ENCODE peak calls at places on chromosome 5, in eight cellular contexts. F is colonic mucosa, S is Peyer's patch, A is HepG2, Q is stomach, Z is PC-3, C is SK-N-SH, K is heart right ventricle. H is an unnamed sample. For H3K4me1 and H3K36me3, the result is how much of the 10 kb centered on the place peaks cover.

GRCh38 chr5:158287643-158288228 is 428.8 kb upstream of the CLINT1 start:
- DNase-seq in F (peak), S (no peak), A (no peak), Q (no peak), Z (peak), C (no peak), K (no peak), H (no peak)

GRCh38 chr5:132941331-132941730 is 22.1 kb downstream of the AFF4 start:
- DNase-seq in F (no peak), S (no peak), A (no peak), Q (no peak), Z (no peak), C (no peak), K (no peak), H (no peak)

GRCh38 chr5:81638471-81638870 is 112.4 kb downstream of the SSBP2 start:
- DNase-seq in F (no peak), S (no peak), A (no peak), Q (no peak), Z (no peak), C (no peak), K (no peak), H (no peak)

GRCh38 chr5:125756456-125756855 is 666.8 kb upstream of the GRAMD2B start:
- DNase-seq in F (no peak), S (no peak), A (no peak), Q (no peak), Z (no peak), C (no peak), K (no peak), H (no peak)

GRCh38 chr5:2112128-2112808 is 229.5 kb upstream of the IRX4 start:
- DNase-seq in F (no peak), S (no peak), A (no peak), Q (no peak), Z (no peak), C (no peak), K (no peak), H (no peak)

GRCh38 chr5:14945021-14945420 is 73.4 kb upstream of the ANKH start:
- DNase-seq in F (no peak), S (no peak), A (no peak), Q (no peak), Z (peak), C (no peak), K (no peak), H (no peak)

GRCh38 chr5:120615967-120616645 is 152.0 kb downstream of the PRR16 start:
- DNase-seq in F (no peak), S (no peak), A (no peak), Q (no peak), Z (peak), C (no peak), K (no peak), H (no peak)

GRCh38 chr5:113447651-113448050 is 12.9 kb upstream of the TSSK1B start:
- DNase-seq in F (no peak), S (no peak), A (peak), Q (no peak), Z (peak), C (peak), K (no peak), H (no peak)

GRCh38 chr5:55063899-55064298 is 38.5 kb upstream of the GZMA start:
- DNase-seq in F (no peak), S (no peak), A (no peak), Q (no peak), Z (no peak), C (no peak), K (no peak), H (no peak)

GRCh38 chr5:34735436-34736426 is 79.6 kb downstream of the RAI14 start:
- DNase-seq in F (no peak), S (no peak), A (no peak), Q (no peak), Z (no peak), C (no peak), K (no peak), H (no peak)

GRCh38 chr5:130666462-130666861 is 498.6 kb downstream of the HINT1 start:
- DNase-seq in F (no peak), S (no peak), A (no peak), Q (no peak), Z (no peak), C (no peak), K (no peak), H (no peak)

GRCh38 chr5:88660326-88660946 is 222.5 kb downstream of the MEF2C start:
- DNase-seq in F (no peak), S (no peak), A (no peak), Q (no peak), Z (peak), C (no peak), K (no peak), H (no peak)

GRCh38 chr5:6108540-6108848 is 269.9 kb downstream of the MED10 start:
- DNase-seq in F (no peak), S (no peak), A (no peak), Q (no peak), Z (no peak), C (no peak), K (no peak), H (no peak)

GRCh38 chr5:95384485-95385213 is 6.5 kb upstream of the FAM81B start:
- DNase-seq in F (no peak), S (no peak), A (no peak), Q (no peak), Z (peak), C (no peak), K (no peak), H (no peak)

GRCh38 chr5:179161901-179162300 is 101.7 kb downstream of the ZNF354C start:
- DNase-seq in F (no peak), S (no peak), A (no peak), Q (no peak), Z (no peak), C (no peak), K (no peak), H (no peak)

GRCh38 chr5:2780421-2781171 is 29.1 kb upstream of the IRX2 start:
- DNase-seq in F (no peak), S (no peak), A (no peak), Q (peak), Z (peak), C (no peak), K (no peak), H (no peak)

GRCh38 chr5:15574806-15575205 is 74.8 kb downstream of the FBXL7 start:
- DNase-seq in F (no peak), S (no peak), A (no peak), Q (no peak), Z (no peak), C (no peak), K (no peak), H (no peak)

GRCh38 chr5:42581845-42582244 is 158.6 kb downstream of the GHR start:
- DNase-seq in F (no peak), S (no peak), A (no peak), Q (no peak), Z (no peak), C (no peak), K (no peak), H (no peak)

GRCh38 chr5:78750281-78750680 is 101.7 kb upstream of the LHFPL2 start:
- DNase-seq in F (no peak), S (no peak), A (no peak), Q (no peak), Z (no peak), C (peak), K (no peak), H (no peak)

GRCh38 chr5:153660919-153661318 is 170.4 kb downstream of the GRIA1 start:
- DNase-seq in F (no peak), S (no peak), A (no peak), Q (no peak), Z (no peak), C (no peak), K (no peak), H (no peak)

GRCh38 chr5:156474251-156474650 is 147.3 kb downstream of the SGCD start:
- DNase-seq in F (peak), S (no peak), A (no peak), Q (no peak), Z (no peak), C (no peak), K (peak), H (no peak)

GRCh38 chr5:150256416-150257064 is 33.0 kb downstream of the CAMK2A start:
- DNase-seq in F (no peak), S (no peak), A (peak), Q (no peak), Z (no peak), C (peak), K (no peak), H (no peak)
- H3K4me1 ChIP-seq in F (under half), S (under half), A (half or more), Q (under half), Z (under half), C (under half), K (under half), H (under half)

DNA sequence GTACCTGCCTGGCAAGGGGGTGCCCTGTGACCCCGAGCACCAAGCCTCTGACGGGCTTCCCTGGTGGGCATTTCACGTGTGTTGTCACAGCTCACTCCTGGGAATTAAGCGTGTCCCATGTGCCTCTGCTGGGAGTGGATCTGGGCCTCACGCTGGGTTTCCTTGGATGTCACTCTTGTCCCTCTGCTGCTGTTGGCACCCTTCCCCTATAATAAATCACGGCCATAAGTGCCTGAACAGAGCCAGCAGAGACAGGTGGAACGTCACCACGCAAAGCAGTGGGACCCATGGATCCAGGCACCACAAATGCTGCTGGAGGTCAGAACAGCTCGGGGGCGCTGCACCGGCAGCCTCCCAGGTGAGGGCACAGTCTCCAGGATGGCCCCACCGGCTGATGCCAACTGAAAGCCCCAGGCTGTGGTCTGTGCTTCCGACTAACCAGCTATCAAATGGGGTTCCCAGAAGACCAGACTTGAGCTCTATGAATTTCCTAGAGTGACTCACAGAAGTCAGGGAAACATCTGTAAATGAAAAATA is 17.9 kb upstream of the ZDHHC11 start:
- DNase-seq in F (no peak), S (no peak), A (no peak), Q (no peak), Z (no peak), C (no peak), K (no peak), H (no peak)
- H3K36me3 ChIP-seq in F (under half), S (under half), A (half or more), Q (half or more), Z (half or more), C (half or more), K (half or more), H (half or more)

GRCh38 chr5:140168371-140168770 is 6.6 kb upstream of the CYSTM1 start:
- DNase-seq in F (no peak), S (no peak), A (no peak), Q (no peak), Z (peak), C (no peak), K (no peak), H (no peak)
- H3K4me1 ChIP-seq in F (under half), S (under half), A (under half), Q (under half), Z (under half), C (under half), K (under half), H (under half)

DNA sequence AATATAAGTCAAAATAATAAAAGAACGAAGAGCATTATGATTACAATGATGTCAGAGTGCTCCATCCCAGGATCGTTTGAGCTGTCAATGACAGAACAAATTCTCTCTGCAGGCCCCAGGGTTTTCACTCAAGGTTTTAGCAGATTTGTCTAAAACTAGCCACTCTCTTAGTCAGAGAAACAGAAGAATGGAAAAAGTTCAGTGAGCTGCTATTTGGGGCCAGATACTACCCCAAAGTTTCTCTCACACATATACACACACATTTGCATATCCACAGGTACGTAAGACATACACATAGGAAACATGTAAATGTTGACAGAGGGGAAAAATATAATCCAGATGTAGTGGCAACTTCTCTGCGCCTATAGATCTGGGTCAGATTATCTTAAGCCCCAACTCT is 76.3 kb upstream of the SEMA6A start:
- DNase-seq in F (no peak), S (no peak), A (no peak), Q (no peak), Z (no peak), C (no peak), K (no peak), H (no peak)
- H3K36me3 ChIP-seq in F (under half), S (under half), A (under half), Q (under half), Z (under half), C (under half), K (under half), H (under half)

GRCh38 chr5:173056783-173057061 is 570 bp downstream of the CREBRF start:
- DNase-seq in F (no peak), S (peak), A (no peak), Q (no peak), Z (no peak), C (peak), K (no peak), H (no peak)

GRCh38 chr5:173065155-173065554 is 9.0 kb downstream of the CREBRF start:
- DNase-seq in F (no peak), S (no peak), A (no peak), Q (no peak), Z (no peak), C (no peak), K (no peak), H (no peak)

GRCh38 chr5:173055983-173056782 is at the start of gene CREBRF:
- DNase-seq in F (peak), S (peak), A (peak), Q (peak), Z (peak), C (peak), K (peak), H (peak)

GRCh38 chr5:173057062-173057924 is 1.1 kb downstream of the CREBRF start:
- DNase-seq in F (peak), S (peak), A (peak), Q (peak), Z (peak), C (peak), K (peak), H (peak)

GRCh38 chr5:173062141-173062540 is 6.0 kb downstream of the CREBRF start:
- DNase-seq in F (no peak), S (no peak), A (no peak), Q (no peak), Z (no peak), C (no peak), K (no peak), H (no peak)
- H3K4me1 ChIP-seq in F (under half), S (under half), A (under half), Q (under half), Z (under half), C (under half), K (under half), H (under half)

DNA sequence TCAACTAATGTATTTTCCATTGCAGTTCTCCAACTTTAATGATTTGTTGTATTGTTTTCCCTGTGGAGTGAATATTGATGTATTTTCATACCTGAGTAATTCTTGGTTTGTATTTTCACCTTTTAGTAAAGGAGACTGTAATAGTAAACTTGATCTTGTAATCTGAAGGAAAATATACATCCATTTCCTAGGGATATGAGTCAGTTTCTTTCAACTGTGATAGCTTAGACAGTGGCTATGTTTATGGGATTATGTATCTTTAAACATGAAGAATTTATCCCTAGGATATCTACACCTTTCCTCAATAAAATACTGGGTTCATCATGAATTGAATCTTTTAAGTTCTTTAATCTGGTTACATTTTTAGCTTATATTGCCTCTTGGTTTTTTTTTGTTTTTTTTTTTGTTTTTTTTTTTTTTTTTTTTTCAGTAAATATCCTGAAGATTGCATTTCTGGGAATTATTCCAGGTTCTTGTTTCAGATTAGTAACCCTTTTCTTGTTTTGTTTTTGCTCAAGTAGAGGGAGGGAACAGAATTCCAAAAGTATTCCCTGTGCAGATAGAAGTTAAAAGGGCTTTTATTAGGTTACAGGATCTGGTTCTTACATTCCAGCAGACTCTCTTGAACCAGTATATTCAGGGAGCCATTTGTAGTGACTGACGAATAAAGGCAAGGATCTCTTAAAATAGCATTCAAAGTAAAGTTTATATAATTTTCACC is 7.1 kb downstream of the WDR36 start:
- DNase-seq in F (no peak), S (no peak), A (no peak), Q (no peak), Z (no peak), C (no peak), K (no peak), H (no peak)
- H3K36me3 ChIP-seq in F (under half), S (under half), A (half or more), Q (under half), Z (half or more), C (half or more), K (half or more), H (under half)

GRCh38 chr5:126867237-126867636 is 90.3 kb downstream of the LMNB1 start:
- DNase-seq in F (no peak), S (no peak), A (no peak), Q (no peak), Z (no peak), C (no peak), K (peak), H (no peak)
- H3K4me1 ChIP-seq in F (under half), S (under half), A (under half), Q (under half), Z (under half), C (under half), K (under half), H (under half)

DNA sequence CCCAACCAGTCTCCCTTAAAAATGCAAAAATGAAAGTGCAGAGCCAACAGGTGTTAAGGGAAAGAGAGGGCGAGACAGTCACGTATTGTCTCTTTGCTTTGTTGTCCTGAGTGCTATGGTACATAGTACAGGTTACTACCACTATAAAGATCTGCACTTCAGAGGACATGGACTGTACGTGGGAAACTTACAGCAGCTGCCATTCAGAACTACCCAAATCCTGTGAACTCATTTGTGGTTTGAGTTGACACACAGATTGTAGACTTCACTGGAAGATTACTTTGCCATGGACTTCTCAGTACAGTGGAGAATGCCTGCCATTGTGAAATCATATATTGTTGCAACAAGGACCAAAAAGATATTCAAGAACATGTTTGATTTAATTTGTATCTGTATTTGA is 34.8 kb downstream of the FBXO38 start:
- DNase-seq in F (no peak), S (no peak), A (no peak), Q (no peak), Z (no peak), C (no peak), K (no peak), H (no peak)
- H3K36me3 ChIP-seq in F (under half), S (under half), A (half or more), Q (half or more), Z (half or more), C (half or more), K (half or more), H (under half)

GRCh38 chr5:140220698-140221064 is 45.7 kb downstream of the CYSTM1 start:
- DNase-seq in F (no peak), S (no peak), A (no peak), Q (no peak), Z (no peak), C (no peak), K (no peak), H (no peak)
- H3K4me1 ChIP-seq in F (under half), S (under half), A (half or more), Q (half or more), Z (under half), C (under half), K (half or more), H (under half)